ENCODE peak calls at places on chromosomes 3 and 15, in seven cellular contexts. One of them, this sample, is unnamed.

GRCh38 chr3:189304465-189305341 is 132.9 kb downstream of the TPRG1 start:
- DNase-seq in CD8-positive, alpha-beta T cell: no peak
- DNase-seq in NCI-H1694: no peak
- DNase-seq in NCI-H524: no peak
- DNase-seq in coronary artery: no peak
- DNase-seq in natural killer cell: no peak
- DNase-seq in LNCaP clone FGC: peak
- DNase-seq in this sample: no peak

GRCh38 chr3:194279701-194280360 is 71.3 kb downstream of the CPN2 start:
- DNase-seq in CD8-positive, alpha-beta T cell: no peak
- DNase-seq in NCI-H1694: no peak
- DNase-seq in NCI-H524: no peak
- DNase-seq in coronary artery: peak
- DNase-seq in natural killer cell: no peak
- DNase-seq in LNCaP clone FGC: no peak
- DNase-seq in this sample: no peak

GRCh38 chr15:65110676-65111292 is 4.2 kb downstream of the UBAP1L start:
- DNase-seq in CD8-positive, alpha-beta T cell: no peak
- DNase-seq in NCI-H1694: no peak
- DNase-seq in NCI-H524: peak
- DNase-seq in coronary artery: no peak
- DNase-seq in natural killer cell: no peak
- DNase-seq in LNCaP clone FGC: no peak
- DNase-seq in this sample: no peak

GRCh38 chr3:43707998-43708397 is 17.3 kb downstream of the ABHD5 start:
- DNase-seq in CD8-positive, alpha-beta T cell: no peak
- DNase-seq in NCI-H1694: no peak
- DNase-seq in NCI-H524: no peak
- DNase-seq in coronary artery: no peak
- DNase-seq in natural killer cell: no peak
- DNase-seq in LNCaP clone FGC: no peak
- DNase-seq in this sample: no peak

GRCh38 chr3:94413721-94414106 is 350.9 kb downstream of the NSUN3 start:
- DNase-seq in CD8-positive, alpha-beta T cell: no peak
- DNase-seq in NCI-H1694: no peak
- DNase-seq in NCI-H524: no peak
- DNase-seq in coronary artery: no peak
- DNase-seq in natural killer cell: no peak
- DNase-seq in LNCaP clone FGC: no peak
- DNase-seq in this sample: no peak

GRCh38 chr15:69303337-69304175 is 4.8 kb downstream of the PAQR5 start:
- DNase-seq in CD8-positive, alpha-beta T cell: no peak
- DNase-seq in NCI-H1694: no peak
- DNase-seq in NCI-H524: no peak
- DNase-seq in coronary artery: no peak
- DNase-seq in natural killer cell: no peak
- DNase-seq in LNCaP clone FGC: no peak
- DNase-seq in this sample: no peak

GRCh38 chr3:157135671-157136396 is 24.1 kb downstream of the CCNL1 start:
- DNase-seq in CD8-positive, alpha-beta T cell: no peak
- DNase-seq in NCI-H1694: no peak
- DNase-seq in NCI-H524: no peak
- DNase-seq in coronary artery: no peak
- DNase-seq in natural killer cell: no peak
- DNase-seq in LNCaP clone FGC: no peak
- DNase-seq in this sample: no peak

GRCh38 chr3:54712539-54712938 is 215.3 kb downstream of the LRTM1 start:
- DNase-seq in CD8-positive, alpha-beta T cell: no peak
- DNase-seq in NCI-H1694: no peak
- DNase-seq in NCI-H524: no peak
- DNase-seq in coronary artery: no peak
- DNase-seq in natural killer cell: no peak
- DNase-seq in LNCaP clone FGC: no peak
- DNase-seq in this sample: no peak